ENCODE peak calls at places on chromosomes 11 and 22, in ten cellular contexts. M is fibroblast of the conjunctiva; C is activated CD4-positive, CD25-positive, alpha-beta regulatory T cell; Z is T-cell; L is progenitor cell of endocrine pancreas; X is DMS153; Q is hypothalamus; I is mesenchymal stem cell; B is iPS DF 6.9; E is stromal cell of bone marrow. D is an unnamed sample.

GRCh38 chr11:71580057-71581003 is 2.3 kb downstream of the KRTAP5-11 start:
- DNase-seq in C (no peak), M (peak), Z (peak), B (peak), L (peak), Q (peak), E (peak), I (peak), X (peak), D (no peak)

GRCh38 chr11:35629511-35629910 is 11.3 kb downstream of the FJX1 start:
- DNase-seq in I (peak), L (no peak), Q (no peak), X (no peak), C (no peak), B (no peak), E (no peak), Z (no peak), M (no peak), D (no peak)

GRCh38 chr11:118076754-118077281 is at the start of gene TMPRSS4:
- DNase-seq in E (no peak), I (no peak), C (no peak), Q (no peak), X (peak), M (no peak), L (peak), B (no peak), Z (no peak), D (peak)

GRCh38 chr22:50688448-50688847 is 15.8 kb downstream of the SHANK3 start:
- DNase-seq in Q (no peak), I (no peak), C (no peak), Z (no peak), E (no peak), B (no peak), L (no peak), X (no peak), M (no peak), D (no peak)

GRCh38 chr11:31825453-31826391 is 14.6 kb upstream of the PAX6 start:
- DNase-seq in I (no peak), Q (no peak), C (no peak), X (no peak), Z (no peak), E (no peak), B (no peak), M (no peak), L (no peak), D (no peak)

GRCh38 chr11:34240150-34240494 is 117.7 kb downstream of the ABTB2 start:
- DNase-seq in B (no peak), M (no peak), I (no peak), L (no peak), C (no peak), Z (no peak), X (no peak), E (no peak), Q (no peak), D (no peak)

GRCh38 chr11:55571828-55572227 is at the start of gene OR4C16:
- DNase-seq in B (no peak), M (no peak), X (no peak), I (no peak), Q (no peak), L (no peak), C (no peak), Z (no peak), E (no peak), D (no peak)

GRCh38 chr11:119982517-119983239 is 155.2 kb downstream of the TRIM29 start:
- DNase-seq in I (no peak), C (no peak), Z (no peak), B (no peak), L (no peak), X (no peak), E (no peak), M (peak), Q (no peak), D (no peak)

GRCh38 chr11:128963744-128964340 is 21.2 kb upstream of the TP53AIP1 start:
- DNase-seq in I (no peak), C (no peak), L (no peak), Z (no peak), E (no peak), Q (no peak), X (no peak), B (no peak), M (peak), D (no peak)

GRCh38 chr11:118914178-118914918 is 11.4 kb downstream of the BCL9L start:
- DNase-seq in X (peak), Q (peak), E (no peak), B (no peak), Z (peak), I (no peak), M (no peak), C (peak), L (no peak), D (no peak)

GRCh38 chr22:37896181-37896592 is 9.9 kb upstream of the MICALL1 start:
- DNase-seq in C (no peak), I (peak), Z (peak), Q (no peak), X (peak), M (no peak), L (no peak), B (no peak), E (no peak), D (no peak)